ENCODE peak calls at places on chromosomes 7 and 10, in ten cellular contexts. Y is neuronal stem cell; G is IMR-90; I is MCF 10A; S is foreskin fibroblast; H is AG04450; A is mucosa of descending colon; R is AG09319; L is stimulated activated CD4-positive, alpha-beta T cell treated with anti-CD3 and anti-CD28 coated beads, Interleukin-1b, Interleukin-23, amount 100 ng/mL, for 24 hours; X is CD4-positive, CD25-positive, alpha-beta regulatory T cell. M is an unnamed sample.

GRCh38 chr7:89223906-89224395 is 428.4 kb upstream of the TEX47 start:
- DNase-seq in Y (no peak), G (no peak), I (no peak), S (peak), H (no peak), A (no peak), R (no peak), L (no peak), X (no peak), M (no peak)

GRCh38 chr10:102152545-102152890 is 329 bp downstream of the NOLC1 start:
- DNase-seq in Y (no peak), G (peak), I (no peak), S (peak), H (no peak), A (no peak), R (no peak), L (peak), X (no peak), M (no peak)

GRCh38 chr7:157430721-157431120 is 93.9 kb downstream of the DNAJB6 start:
- DNase-seq in Y (no peak), G (no peak), I (no peak), S (no peak), H (no peak), A (no peak), R (no peak), L (no peak), X (no peak), M (no peak)

GRCh38 chr7:148963583-148964509 is 64.5 kb downstream of the PDIA4 start:
- DNase-seq in Y (no peak), G (no peak), I (no peak), S (peak), H (no peak), A (peak), R (no peak), L (no peak), X (no peak), M (no peak)

GRCh38 chr10:84179059-84179710 is 5.6 kb downstream of the GPR15LG start:
- DNase-seq in Y (no peak), G (peak), I (peak), S (peak), H (no peak), A (peak), R (peak), L (no peak), X (no peak), M (peak)

GRCh38 chr7:104124469-104124868 is 83.3 kb downstream of the ORC5 start:
- DNase-seq in Y (no peak), G (no peak), I (no peak), S (no peak), H (no peak), A (no peak), R (no peak), L (no peak), X (no peak), M (no peak)

GRCh38 chr10:31961675-31962074 is 33.0 kb upstream of the ARHGAP12 start:
- DNase-seq in Y (no peak), G (peak), I (peak), S (peak), H (no peak), A (no peak), R (no peak), L (no peak), X (no peak), M (peak)

GRCh38 chr10:72693599-72693915 is 1.6 kb downstream of the MCU start:
- DNase-seq in Y (no peak), G (no peak), I (no peak), S (peak), H (no peak), A (no peak), R (no peak), L (no peak), X (no peak), M (no peak)

GRCh38 chr10:78952018-78952417 is 116.7 kb upstream of the ZMIZ1 start:
- DNase-seq in Y (no peak), G (peak), I (no peak), S (peak), H (no peak), A (no peak), R (no peak), L (no peak), X (no peak), M (no peak)

GRCh38 chr10:58775960-58776574 is 263.4 kb downstream of the BICC1 start:
- DNase-seq in Y (no peak), G (peak), I (peak), S (peak), H (peak), A (no peak), R (no peak), L (no peak), X (no peak), M (no peak)

GRCh38 chr10:120970595-120971529 is 119.7 kb downstream of the WDR11 start:
- DNase-seq in Y (no peak), G (no peak), I (no peak), S (no peak), H (no peak), A (no peak), R (no peak), L (no peak), X (no peak), M (no peak)

GRCh38 chr10:85188770-85189484 is 860.5 kb downstream of the CCSER2 start:
- DNase-seq in Y (no peak), G (no peak), I (no peak), S (no peak), H (no peak), A (no peak), R (no peak), L (no peak), X (no peak), M (no peak)

GRCh38 chr10:79056736-79057391 is 11.9 kb upstream of the ZMIZ1 start:
- DNase-seq in Y (no peak), G (no peak), I (no peak), S (no peak), H (no peak), A (peak), R (no peak), L (no peak), X (no peak), M (no peak)

GRCh38 chr10:112722758-112723157 is 227.3 kb upstream of the TCF7L2 start:
- DNase-seq in Y (no peak), G (no peak), I (no peak), S (no peak), H (no peak), A (no peak), R (no peak), L (no peak), X (no peak), M (no peak)

GRCh38 chr10:75696536-75696935 is 265.1 kb downstream of the LRMDA start:
- DNase-seq in Y (no peak), G (no peak), I (no peak), S (no peak), H (no peak), A (no peak), R (no peak), L (no peak), X (no peak), M (no peak)

GRCh38 chr10:120415709-120416330 is 41.2 kb upstream of the PLPP4 start:
- DNase-seq in Y (no peak), G (peak), I (peak), S (peak), H (no peak), A (no peak), R (no peak), L (no peak), X (no peak), M (peak)

GRCh38 chr10:99708428-99709010 is 23.4 kb downstream of the COX15 start:
- DNase-seq in Y (no peak), G (peak), I (no peak), S (no peak), H (no peak), A (no peak), R (no peak), L (no peak), X (no peak), M (peak)

GRCh38 chr10:86286591-86287421 is 79.8 kb downstream of the GRID1 start:
- DNase-seq in Y (no peak), G (no peak), I (no peak), S (no peak), H (no peak), A (no peak), R (no peak), L (no peak), X (no peak), M (no peak)

GRCh38 chr7:149126662-149127321 is 668 bp upstream of the ZNF425 start:
- DNase-seq in Y (no peak), G (peak), I (peak), S (peak), H (no peak), A (peak), R (no peak), L (peak), X (peak), M (no peak)

GRCh38 chr10:70661623-70662361 is 10.5 kb upstream of the ADAMTS14 start:
- DNase-seq in Y (no peak), G (no peak), I (no peak), S (no peak), H (no peak), A (no peak), R (no peak), L (no peak), X (no peak), M (no peak)

M was measured in AG09309.